ENCODE peak calls at places on chromosomes 7 and 10, in four cellular contexts. E is breast epithelium, J is GM23338, A is GM12891. I is an unnamed sample.
A peak's percentile ranks its signal among the peaks of the same experiment; 100 is the strongest.

GRCh38 chr10:86668297-86669165 is at the start of gene LDB3:
- DNase-seq in E (no peak), J (no peak), A (peak; percentile 58), I (no peak)

GRCh38 chr7:123772652-123773051 is 23.8 kb upstream of the WASL start:
- DNase-seq in E (no peak), J (no peak), A (no peak), I (no peak)

GRCh38 chr10:112082134-112082533 is 101.4 kb downstream of the GPAM start:
- DNase-seq in E (no peak), J (no peak), A (no peak), I (peak; percentile 76)

GRCh38 chr7:85055906-85056305 is 130.9 kb downstream of the SEMA3D start:
- DNase-seq in E (no peak), J (no peak), A (no peak), I (no peak)

GRCh38 chr10:21919906-21920305 is 83.6 kb downstream of the DNAJC1 start:
- DNase-seq in E (no peak), J (no peak), A (no peak), I (no peak)

GRCh38 chr7:12103948-12104347 is 107.1 kb upstream of the TMEM106B start:
- DNase-seq in E (no peak), J (no peak), A (no peak), I (no peak)

GRCh38 chr7:143049380-143049779 is 2.8 kb upstream of the OR6V1 start:
- DNase-seq in E (no peak), J (no peak), A (no peak), I (no peak)

GRCh38 chr10:14102056-14102455 is 228.7 kb downstream of the FRMD4A start:
- DNase-seq in E (no peak), J (peak; percentile 15), A (no peak), I (no peak)

GRCh38 chr10:112955736-112956421 is 5.8 kb downstream of the TCF7L2 start:
- DNase-seq in E (no peak), J (no peak), A (no peak), I (no peak)

GRCh38 chr10:93751832-93752231 is 5.9 kb upstream of the LGI1 start:
- DNase-seq in E (no peak), J (peak; percentile 72), A (no peak), I (no peak)

GRCh38 chr10:70111496-70111895 is 21.1 kb downstream of the AIFM2 start:
- DNase-seq in E (no peak), J (no peak), A (no peak), I (no peak)

GRCh38 chr10:105189464-105189800 is 548.3 kb downstream of the SORCS3 start:
- DNase-seq in E (no peak), J (no peak), A (no peak), I (no peak)

GRCh38 chr7:150376560-150376959 is 2.6 kb upstream of the ZNF775 start:
- DNase-seq in E (no peak), J (no peak), A (no peak), I (no peak)

GRCh38 chr7:29884399-29885272 is 78.3 kb downstream of the WIPF3 start:
- DNase-seq in E (peak; percentile 75), J (peak; percentile 84), A (no peak), I (no peak)

GRCh38 chr10:3222068-3222467 is 49.5 kb upstream of the PITRM1 start:
- DNase-seq in E (no peak), J (peak; percentile 81), A (no peak), I (no peak)

GRCh38 chr7:47435889-47436312 is 146.0 kb downstream of the TNS3 start:
- DNase-seq in E (peak; percentile 74), J (peak; percentile 69), A (no peak), I (no peak)

GRCh38 chr10:17235136-17235535 is 7.1 kb downstream of the VIM start:
- DNase-seq in E (no peak), J (peak; percentile 53), A (no peak), I (no peak)

GRCh38 chr7:155917836-155918385 is 105.6 kb upstream of the SHH start:
- DNase-seq in E (no peak), J (no peak), A (no peak), I (no peak)

GRCh38 chr7:113086928-113087277 is 276 bp upstream of the GPR85 start:
- DNase-seq in E (no peak), J (no peak), A (no peak), I (no peak)

GRCh38 chr10:100535338-100535714 is 417 bp upstream of the HIF1AN start:
- DNase-seq in E (no peak), J (no peak), A (no peak), I (no peak)
- TF ChIP-seq POLR2AphosphoS5 in E (no peak), J (no peak), A (no peak), I (no peak)

DNA sequence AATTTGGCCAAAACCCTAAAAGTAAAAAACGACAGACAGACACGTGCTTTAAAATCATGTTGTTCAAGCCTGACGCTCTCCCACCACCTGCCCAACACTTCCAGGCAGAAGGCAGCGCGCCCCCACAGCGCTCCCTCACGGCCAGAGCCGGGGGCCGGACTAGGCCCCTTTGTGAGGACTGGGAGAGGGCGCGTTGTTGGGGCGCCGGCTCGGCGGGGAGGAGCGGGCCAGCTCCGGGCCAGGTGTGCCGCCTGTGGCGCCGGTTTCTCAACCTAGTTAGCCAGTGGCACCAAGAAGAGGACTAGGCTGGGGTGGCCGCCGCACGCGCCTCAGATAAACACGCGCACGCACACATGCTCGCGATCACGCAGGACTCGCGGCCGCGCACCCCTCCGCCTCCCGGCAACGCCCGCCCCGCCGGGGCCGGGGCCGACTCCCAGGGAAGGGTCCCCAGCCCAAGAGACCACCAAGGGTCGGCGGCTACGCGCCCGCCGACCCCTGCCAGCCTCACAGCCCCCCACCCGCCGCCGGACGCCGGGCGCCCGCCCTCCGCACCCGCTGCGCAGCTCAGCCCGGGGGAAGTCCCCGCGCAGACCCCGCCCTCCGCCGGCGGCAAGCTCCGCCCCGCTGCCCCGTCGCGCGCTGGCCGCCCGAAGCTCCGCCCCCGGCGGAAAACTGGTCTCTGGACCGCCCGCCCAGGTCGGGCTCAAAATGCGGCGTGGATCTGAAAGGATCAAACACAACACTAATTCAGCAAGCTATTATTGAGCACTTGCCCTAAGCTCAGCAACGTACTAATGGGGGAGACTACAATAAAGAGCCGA is at the start of gene IMMP2L:
- DNase-seq in E (peak; percentile 85), J (peak; percentile 91), A (peak; percentile 76), I (no peak)
- TF ChIP-seq POLR2AphosphoS5 in E (peak; percentile 18), J (peak; percentile 45), A (no peak), I (peak; percentile 31)

GRCh38 chr10:26662864-26663263 is 34.6 kb upstream of the PDSS1 start:
- DNase-seq in E (no peak), J (no peak), A (no peak), I (no peak)

GRCh38 chr10:26665080-26666048 is 32.1 kb upstream of the PDSS1 start:
- DNase-seq in E (no peak), J (no peak), A (no peak), I (no peak)
- TF ChIP-seq POLR2AphosphoS5 in E (no peak), J (no peak), A (no peak), I (no peak)

DNA sequence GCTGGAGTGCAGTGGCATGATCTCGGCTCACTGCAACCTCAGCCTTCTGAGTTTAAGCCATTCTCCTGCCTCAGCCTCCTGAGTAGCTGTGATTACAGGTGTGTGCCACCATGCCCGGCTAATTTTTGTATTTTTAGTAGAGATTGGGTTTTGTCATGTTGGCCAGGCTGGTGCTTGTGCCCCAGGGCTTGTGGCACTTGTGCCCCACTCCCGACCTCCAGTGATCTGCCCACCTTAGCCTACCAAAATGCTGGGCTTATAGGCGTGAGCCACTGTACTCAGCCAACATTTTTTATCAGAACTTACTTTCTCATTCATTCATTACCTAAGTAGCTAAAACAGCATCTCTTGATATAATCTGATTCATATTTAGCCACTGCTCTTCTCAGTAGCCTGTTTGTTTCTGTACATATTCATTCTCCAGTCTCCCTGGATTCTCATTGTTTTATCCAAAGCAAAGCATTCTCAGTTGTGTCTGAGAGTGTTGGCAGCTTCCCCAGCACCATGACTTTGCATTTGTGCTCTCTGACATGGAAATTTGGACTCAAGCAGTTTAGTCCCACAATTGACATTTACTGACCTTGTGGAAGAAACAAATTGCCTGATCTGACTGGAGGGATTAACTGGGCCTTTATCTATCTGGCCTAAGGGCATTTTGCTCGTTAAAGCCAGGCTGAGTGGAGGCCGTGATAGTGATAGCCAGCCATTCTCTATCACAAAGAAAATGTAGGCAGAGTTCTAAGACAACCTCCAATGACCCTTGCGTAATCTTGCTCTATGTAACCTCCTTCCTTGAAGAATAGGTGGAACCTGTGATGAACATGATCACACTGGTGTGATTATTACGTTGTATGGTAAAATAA is 44.9 kb downstream of the AKR1B15 start:
- DNase-seq in E (peak; percentile 60), J (no peak), A (no peak), I (no peak)
- TF ChIP-seq POLR2AphosphoS5 in E (no peak), J (no peak), A (no peak), I (no peak)

I was measured in SK-N-MC.